ENCODE peak calls at places on chromosomes 12 and 14, in ten cellular contexts. A, B, K, C, U, Q, Z, N, F and J are unnamed samples.

GRCh38 chr12:11652351-11653040 is 3.0 kb downstream of the ETV6 start:
- DNase-seq in A (peak; percentile 80), B (no peak), K (peak; percentile 56), C (peak; percentile 67), U (no peak), Q (no peak), Z (no peak), N (no peak), F (no peak), J (no peak)

GRCh38 chr12:98253207-98253606 is 262.2 kb upstream of the TMPO start:
- DNase-seq in A (no peak), B (no peak), K (no peak), C (no peak), U (no peak), Q (no peak), Z (no peak), N (no peak), F (no peak), J (no peak)

GRCh38 chr12:92629349-92630065 is 73.3 kb upstream of the PLEKHG7 start:
- DNase-seq in A (no peak), B (no peak), K (peak; percentile 92), C (peak; percentile 58), U (peak; percentile 55), Q (no peak), Z (no peak), N (no peak), F (no peak), J (no peak)

GRCh38 chr12:26188132-26188531 is 7.2 kb upstream of the SSPN start:
- DNase-seq in A (no peak), B (no peak), K (no peak), C (peak; percentile 87), U (no peak), Q (no peak), Z (no peak), N (no peak), F (no peak), J (no peak)

GRCh38 chr12:55707841-55708694 is at the start of gene ITGA7:
- DNase-seq in A (peak; percentile 92), B (peak; percentile 53), K (peak; percentile 69), C (no peak), U (no peak), Q (no peak), Z (no peak), N (peak; percentile 80), F (peak; percentile 94), J (no peak)

GRCh38 chr12:121916719-121917118 is 1.7 kb upstream of the CFAP251 start:
- DNase-seq in A (no peak), B (no peak), K (no peak), C (peak; percentile 67), U (no peak), Q (no peak), Z (no peak), N (peak; percentile 41), F (no peak), J (no peak)

GRCh38 chr14:89681086-89682018 is 264.3 kb upstream of the FOXN3 start:
- DNase-seq in A (no peak), B (no peak), K (no peak), C (no peak), U (no peak), Q (no peak), Z (no peak), N (no peak), F (no peak), J (no peak)

GRCh38 chr12:79451988-79452387 is 238.8 kb downstream of the PAWR start:
- DNase-seq in A (peak; percentile 30), B (peak; percentile 15), K (peak; percentile 59), C (peak; percentile 88), U (peak; percentile 64), Q (no peak), Z (peak; percentile 31), N (peak; percentile 66), F (peak; percentile 29), J (no peak)

GRCh38 chr14:101878222-101879211 is 85.9 kb upstream of the DYNC1H1 start:
- DNase-seq in A (peak; percentile 70), B (peak; percentile 66), K (no peak), C (no peak), U (no peak), Q (no peak), Z (no peak), N (no peak), F (no peak), J (no peak)

GRCh38 chr12:19597304-19598066 is 158.2 kb downstream of the AEBP2 start:
- DNase-seq in A (no peak), B (no peak), K (no peak), C (no peak), U (no peak), Q (no peak), Z (no peak), N (no peak), F (no peak), J (no peak)

GRCh38 chr14:39016733-39017095 is 86.3 kb downstream of the SEC23A start:
- DNase-seq in A (no peak), B (no peak), K (no peak), C (no peak), U (no peak), Q (no peak), Z (no peak), N (no peak), F (no peak), J (no peak)

GRCh38 chr14:52663850-52664249 is 31.5 kb downstream of the ERO1A start:
- DNase-seq in A (no peak), B (no peak), K (no peak), C (no peak), U (no peak), Q (no peak), Z (no peak), N (no peak), F (no peak), J (no peak)

DNA sequence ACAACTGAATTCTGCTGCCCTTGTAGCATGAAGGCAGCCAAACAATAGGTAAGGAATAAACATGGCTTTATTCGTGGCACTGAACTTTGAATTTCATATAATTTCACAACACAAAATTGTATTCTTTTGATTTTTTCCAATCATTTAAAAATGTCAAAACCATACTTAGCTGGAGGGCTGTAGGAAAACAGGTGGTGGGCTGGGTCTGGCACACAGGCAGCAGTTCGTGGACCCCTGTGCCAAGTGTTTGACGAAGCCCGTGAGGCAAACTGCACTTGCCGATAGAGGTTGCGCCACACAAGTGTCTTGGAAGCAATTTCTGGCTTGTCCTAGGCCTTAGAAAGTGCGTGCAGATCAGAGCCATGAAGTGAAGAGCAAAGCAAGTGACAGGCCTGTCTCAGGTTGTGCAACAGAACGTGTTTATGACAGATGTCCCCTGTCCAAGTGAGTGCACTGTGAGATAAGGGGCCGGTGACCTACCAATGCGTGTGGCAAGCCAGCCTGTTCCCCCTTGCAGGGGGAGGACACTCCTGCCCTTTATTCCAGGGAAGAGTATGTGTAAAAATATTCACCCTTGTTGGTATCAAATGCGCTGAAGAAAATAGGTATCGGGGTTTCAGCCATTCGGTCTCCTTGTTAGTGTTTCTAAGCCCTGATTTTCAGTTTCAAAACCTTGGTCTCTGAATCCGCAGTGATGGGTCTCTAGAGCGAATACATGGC is 803 bp upstream of the CHPT1 start:
- DNase-seq in A (peak; percentile 77), B (peak; percentile 35), K (peak; percentile 45), C (no peak), U (no peak), Q (no peak), Z (peak; percentile 88), N (peak; percentile 33), F (peak; percentile 91), J (no peak)
- TF ChIP-seq POLR2A in A (no peak), B (no peak), K (no peak), C (no peak), U (no peak), Q (no peak), Z (no peak), N (no peak), F (no peak), J (no peak)

GRCh38 chr12:5440973-5441372 is 9.1 kb downstream of the NTF3 start:
- DNase-seq in A (no peak), B (no peak), K (no peak), C (peak; percentile 34), U (no peak), Q (no peak), Z (no peak), N (no peak), F (no peak), J (no peak)
- H3K27me3 ChIP-seq in A (peaks cover 84% of the 10 kb centered on the region), B (no peaks in the 10 kb centered on the region), K (no peaks in the 10 kb centered on the region), C (no peaks in the 10 kb centered on the region), U (peaks cover 10% of the 10 kb centered on the region), Q (peaks cover 41% of the 10 kb centered on the region), Z (no peaks in the 10 kb centered on the region), N (no peaks in the 10 kb centered on the region), F (peaks cover 9% of the 10 kb centered on the region), J (no peaks in the 10 kb centered on the region)

GRCh38 chr14:49598479-49599301 is at the start of gene LRR1:
- DNase-seq in A (peak; percentile 98), B (peak; percentile 86), K (peak; percentile 88), C (peak; percentile 82), U (peak; percentile 84), Q (peak; percentile 69), Z (peak; percentile 76), N (peak; percentile 85), F (peak; percentile 87), J (no peak)
- TF ChIP-seq CTCF in A (peak; percentile 19), B (no peak), K (no peak), C (no peak), U (no peak), Q (no peak), Z (peak; percentile 12), N (peak; percentile 25), F (no peak), J (no peak)

GRCh38 chr12:8026282-8026637 is 6.3 kb upstream of the FOXJ2 start:
- DNase-seq in A (no peak), B (no peak), K (no peak), C (no peak), U (no peak), Q (no peak), Z (no peak), N (no peak), F (no peak), J (no peak)
- TF ChIP-seq POLR2A in A (no peak), B (no peak), K (no peak), C (no peak), U (peak; percentile 60), Q (no peak), Z (peak; percentile 62), N (no peak), F (peak; percentile 57), J (peak; percentile 53)